ENCODE peak calls at places on chromosome 19, in ten cellular contexts. One of them, this sample, is unnamed. For H3K36me3, the result is how much of the 10 kb centered on the place peaks cover.

GRCh38 chr19:1618157-1619093 is 13.2 kb upstream of the UQCR11 start:
- DNase-seq in left ventricle myocardium inferior: no peak
- DNase-seq in heart left ventricle: no peak
- DNase-seq in thoracic aorta: no peak
- DNase-seq in neural progenitor cell: peak
- DNase-seq in PC-9: no peak
- DNase-seq in kidney epithelial cell: no peak
- DNase-seq in esophagus squamous epithelium: no peak
- DNase-seq in left lung: peak
- DNase-seq in suprapubic skin: no peak
- DNase-seq in this sample: peak

GRCh38 chr19:11268783-11269267 is 6.5 kb upstream of the DOCK6 start:
- DNase-seq in esophagus squamous epithelium: no peak
- DNase-seq in suprapubic skin: no peak
- DNase-seq in PC-9: no peak
- DNase-seq in heart left ventricle: peak
- DNase-seq in neural progenitor cell: no peak
- DNase-seq in thoracic aorta: no peak
- DNase-seq in left ventricle myocardium inferior: peak
- DNase-seq in left lung: no peak
- DNase-seq in kidney epithelial cell: no peak
- DNase-seq in this sample: peak

GRCh38 chr19:33519416-33519815 is 2.2 kb downstream of the PEPD start:
- DNase-seq in heart left ventricle: no peak
- DNase-seq in neural progenitor cell: no peak
- DNase-seq in left ventricle myocardium inferior: no peak
- DNase-seq in suprapubic skin: no peak
- DNase-seq in PC-9: no peak
- DNase-seq in left lung: no peak
- DNase-seq in kidney epithelial cell: no peak
- DNase-seq in esophagus squamous epithelium: no peak
- DNase-seq in thoracic aorta: no peak
- DNase-seq in this sample: no peak

GRCh38 chr19:38684078-38684861 is 36.8 kb downstream of the ACTN4 start:
- DNase-seq in suprapubic skin: no peak
- DNase-seq in neural progenitor cell: no peak
- DNase-seq in left ventricle myocardium inferior: peak
- DNase-seq in heart left ventricle: no peak
- DNase-seq in PC-9: peak
- DNase-seq in kidney epithelial cell: no peak
- DNase-seq in left lung: no peak
- DNase-seq in esophagus squamous epithelium: no peak
- DNase-seq in thoracic aorta: peak
- DNase-seq in this sample: peak

GRCh38 chr19:12052057-12052570 is 647 bp downstream of the ZNF878 start:
- DNase-seq in neural progenitor cell: no peak
- DNase-seq in kidney epithelial cell: no peak
- DNase-seq in PC-9: no peak
- DNase-seq in left ventricle myocardium inferior: no peak
- DNase-seq in thoracic aorta: no peak
- DNase-seq in left lung: no peak
- DNase-seq in heart left ventricle: no peak
- DNase-seq in esophagus squamous epithelium: no peak
- DNase-seq in suprapubic skin: no peak
- DNase-seq in this sample: peak

GRCh38 chr19:38676023-38676877 is 28.8 kb downstream of the ACTN4 start:
- DNase-seq in PC-9: no peak
- DNase-seq in left lung: no peak
- DNase-seq in kidney epithelial cell: no peak
- DNase-seq in heart left ventricle: no peak
- DNase-seq in left ventricle myocardium inferior: no peak
- DNase-seq in thoracic aorta: no peak
- DNase-seq in suprapubic skin: no peak
- DNase-seq in neural progenitor cell: no peak
- DNase-seq in esophagus squamous epithelium: no peak
- DNase-seq in this sample: peak

GRCh38 chr19:55044286-55044685 is 6.2 kb upstream of the GP6 start:
- DNase-seq in left ventricle myocardium inferior: no peak
- DNase-seq in heart left ventricle: no peak
- DNase-seq in left lung: no peak
- DNase-seq in suprapubic skin: peak
- DNase-seq in kidney epithelial cell: no peak
- DNase-seq in thoracic aorta: no peak
- DNase-seq in PC-9: no peak
- DNase-seq in esophagus squamous epithelium: no peak
- DNase-seq in neural progenitor cell: no peak
- DNase-seq in this sample: no peak

GRCh38 chr19:30224689-30225606 is 147.2 kb upstream of the ZNF536 start:
- DNase-seq in esophagus squamous epithelium: no peak
- DNase-seq in kidney epithelial cell: no peak
- DNase-seq in neural progenitor cell: peak
- DNase-seq in heart left ventricle: no peak
- DNase-seq in suprapubic skin: no peak
- DNase-seq in left lung: no peak
- DNase-seq in PC-9: no peak
- DNase-seq in left ventricle myocardium inferior: no peak
- DNase-seq in thoracic aorta: no peak
- DNase-seq in this sample: no peak

GRCh38 chr19:33063356-33064116 is 1.2 kb downstream of the RHPN2 start:
- DNase-seq in thoracic aorta: no peak
- DNase-seq in suprapubic skin: no peak
- DNase-seq in esophagus squamous epithelium: no peak
- DNase-seq in kidney epithelial cell: no peak
- DNase-seq in left lung: no peak
- DNase-seq in heart left ventricle: peak
- DNase-seq in neural progenitor cell: peak
- DNase-seq in PC-9: no peak
- DNase-seq in left ventricle myocardium inferior: no peak
- DNase-seq in this sample: no peak

GRCh38 chr19:13010038-13010991 is 15.0 kb downstream of the NFIX start:
- DNase-seq in kidney epithelial cell: no peak
- DNase-seq in esophagus squamous epithelium: no peak
- DNase-seq in left ventricle myocardium inferior: peak
- DNase-seq in left lung: peak
- DNase-seq in heart left ventricle: peak
- DNase-seq in thoracic aorta: no peak
- DNase-seq in suprapubic skin: no peak
- DNase-seq in neural progenitor cell: no peak
- DNase-seq in PC-9: no peak
- DNase-seq in this sample: no peak

GRCh38 chr19:36225219-36225892 is 10.4 kb downstream of the ZNF146 start:
- DNase-seq in heart left ventricle: no peak
- DNase-seq in thoracic aorta: no peak
- DNase-seq in suprapubic skin: no peak
- DNase-seq in esophagus squamous epithelium: no peak
- DNase-seq in left ventricle myocardium inferior: no peak
- DNase-seq in kidney epithelial cell: no peak
- DNase-seq in neural progenitor cell: no peak
- DNase-seq in left lung: no peak
- DNase-seq in PC-9: no peak
- DNase-seq in this sample: peak

GRCh38 chr19:12611361-12611699 is 610 bp downstream of the ZNF791 start:
- DNase-seq in esophagus squamous epithelium: peak
- DNase-seq in left ventricle myocardium inferior: peak
- DNase-seq in kidney epithelial cell: no peak
- DNase-seq in neural progenitor cell: peak
- DNase-seq in left lung: no peak
- DNase-seq in heart left ventricle: peak
- DNase-seq in suprapubic skin: peak
- DNase-seq in PC-9: peak
- DNase-seq in thoracic aorta: peak
- DNase-seq in this sample: peak

GRCh38 chr19:1794424-1795185 is 17.5 kb downstream of the ATP8B3 start:
- DNase-seq in esophagus squamous epithelium: no peak
- DNase-seq in PC-9: no peak
- DNase-seq in suprapubic skin: no peak
- DNase-seq in kidney epithelial cell: no peak
- DNase-seq in heart left ventricle: no peak
- DNase-seq in thoracic aorta: no peak
- DNase-seq in left lung: peak
- DNase-seq in left ventricle myocardium inferior: no peak
- DNase-seq in neural progenitor cell: no peak
- DNase-seq in this sample: no peak

GRCh38 chr19:28603453-28603852 is 609.5 kb downstream of the UQCRFS1 start:
- DNase-seq in heart left ventricle: no peak
- DNase-seq in left ventricle myocardium inferior: no peak
- DNase-seq in suprapubic skin: no peak
- DNase-seq in esophagus squamous epithelium: no peak
- DNase-seq in left lung: no peak
- DNase-seq in neural progenitor cell: no peak
- DNase-seq in PC-9: no peak
- DNase-seq in kidney epithelial cell: no peak
- DNase-seq in thoracic aorta: no peak
- DNase-seq in this sample: no peak

GRCh38 chr19:39946532-39946931 is 12.1 kb upstream of the FCGBP start:
- DNase-seq in esophagus squamous epithelium: no peak
- DNase-seq in thoracic aorta: no peak
- DNase-seq in PC-9: peak
- DNase-seq in heart left ventricle: no peak
- DNase-seq in suprapubic skin: no peak
- DNase-seq in kidney epithelial cell: peak
- DNase-seq in neural progenitor cell: no peak
- DNase-seq in left ventricle myocardium inferior: no peak
- DNase-seq in left lung: no peak
- DNase-seq in this sample: peak

GRCh38 chr19:48731452-48731851 is 9.0 kb downstream of the RASIP1 start:
- DNase-seq in heart left ventricle: no peak
- DNase-seq in PC-9: no peak
- DNase-seq in thoracic aorta: no peak
- DNase-seq in left lung: no peak
- DNase-seq in neural progenitor cell: no peak
- DNase-seq in kidney epithelial cell: no peak
- DNase-seq in left ventricle myocardium inferior: no peak
- DNase-seq in suprapubic skin: no peak
- DNase-seq in esophagus squamous epithelium: no peak
- DNase-seq in this sample: no peak

GRCh38 chr19:1408300-1409203 is 1.2 kb downstream of the DAZAP1 start:
- DNase-seq in kidney epithelial cell: no peak
- DNase-seq in esophagus squamous epithelium: no peak
- DNase-seq in neural progenitor cell: peak
- DNase-seq in suprapubic skin: no peak
- DNase-seq in left ventricle myocardium inferior: peak
- DNase-seq in left lung: peak
- DNase-seq in thoracic aorta: no peak
- DNase-seq in heart left ventricle: peak
- DNase-seq in PC-9: no peak
- DNase-seq in this sample: no peak

GRCh38 chr19:36460046-36460445 is 29.3 kb downstream of the ZNF566 start:
- DNase-seq in thoracic aorta: no peak
- DNase-seq in esophagus squamous epithelium: no peak
- DNase-seq in kidney epithelial cell: no peak
- DNase-seq in heart left ventricle: no peak
- DNase-seq in left lung: no peak
- DNase-seq in suprapubic skin: no peak
- DNase-seq in left ventricle myocardium inferior: no peak
- DNase-seq in neural progenitor cell: no peak
- DNase-seq in PC-9: no peak
- DNase-seq in this sample: no peak

GRCh38 chr19:7541828-7542443 is 6.4 kb downstream of the PNPLA6 start:
- DNase-seq in suprapubic skin: no peak
- DNase-seq in left lung: no peak
- DNase-seq in heart left ventricle: no peak
- DNase-seq in thoracic aorta: no peak
- DNase-seq in kidney epithelial cell: no peak
- DNase-seq in left ventricle myocardium inferior: no peak
- DNase-seq in esophagus squamous epithelium: no peak
- DNase-seq in PC-9: no peak
- DNase-seq in neural progenitor cell: no peak
- DNase-seq in this sample: no peak
- TF ChIP-seq CTCF in suprapubic skin: no peak
- TF ChIP-seq CTCF in left lung: no peak
- TF ChIP-seq CTCF in heart left ventricle: no peak
- TF ChIP-seq CTCF in thoracic aorta: no peak
- TF ChIP-seq CTCF in kidney epithelial cell: no peak
- TF ChIP-seq CTCF in left ventricle myocardium inferior: no peak
- TF ChIP-seq CTCF in esophagus squamous epithelium: no peak
- TF ChIP-seq CTCF in PC-9: no peak
- TF ChIP-seq CTCF in neural progenitor cell: no peak
- TF ChIP-seq CTCF in this sample: no peak

GRCh38 chr19:49856574-49857021 is 5.6 kb downstream of the PTOV1 start:
- DNase-seq in suprapubic skin: no peak
- DNase-seq in PC-9: no peak
- DNase-seq in kidney epithelial cell: no peak
- DNase-seq in esophagus squamous epithelium: no peak
- DNase-seq in left ventricle myocardium inferior: no peak
- DNase-seq in heart left ventricle: no peak
- DNase-seq in thoracic aorta: no peak
- DNase-seq in neural progenitor cell: no peak
- DNase-seq in left lung: peak
- DNase-seq in this sample: no peak
- H3K36me3 ChIP-seq in suprapubic skin: half or more
- H3K36me3 ChIP-seq in PC-9: under half
- H3K36me3 ChIP-seq in kidney epithelial cell: under half
- H3K36me3 ChIP-seq in esophagus squamous epithelium: under half
- H3K36me3 ChIP-seq in left ventricle myocardium inferior: half or more
- H3K36me3 ChIP-seq in heart left ventricle: half or more
- H3K36me3 ChIP-seq in thoracic aorta: half or more
- H3K36me3 ChIP-seq in neural progenitor cell: under half
- H3K36me3 ChIP-seq in left lung: under half
- H3K36me3 ChIP-seq in this sample: under half

DNA sequence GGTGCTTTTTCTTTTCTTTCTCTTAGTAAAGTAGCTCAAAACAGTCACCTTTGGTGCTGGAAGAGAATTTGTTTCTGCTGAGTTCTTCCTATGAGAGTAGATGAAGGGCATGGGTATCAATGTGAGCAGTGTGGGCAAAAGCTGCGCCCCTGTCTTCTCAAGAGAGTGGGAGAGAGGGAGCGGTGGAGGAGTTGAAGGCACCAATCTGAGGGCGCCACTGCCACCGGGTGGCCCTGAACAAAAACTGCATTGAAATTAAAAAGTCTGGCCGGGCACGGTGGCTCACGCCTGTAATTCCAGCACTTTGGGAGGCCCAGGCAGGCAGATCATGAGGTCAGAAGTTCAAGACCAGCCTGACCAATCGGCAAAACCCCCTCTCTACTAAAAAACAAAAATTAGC is 28.7 kb upstream of the EPHX3 start:
- DNase-seq in heart left ventricle: no peak
- DNase-seq in left lung: peak
- DNase-seq in neural progenitor cell: peak
- DNase-seq in esophagus squamous epithelium: no peak
- DNase-seq in PC-9: no peak
- DNase-seq in thoracic aorta: no peak
- DNase-seq in left ventricle myocardium inferior: no peak
- DNase-seq in kidney epithelial cell: no peak
- DNase-seq in suprapubic skin: no peak
- DNase-seq in this sample: no peak
- TF ChIP-seq CTCF in heart left ventricle: peak
- TF ChIP-seq CTCF in left lung: no peak
- TF ChIP-seq CTCF in neural progenitor cell: peak
- TF ChIP-seq CTCF in esophagus squamous epithelium: no peak
- TF ChIP-seq CTCF in PC-9: peak
- TF ChIP-seq CTCF in thoracic aorta: peak
- TF ChIP-seq CTCF in left ventricle myocardium inferior: peak
- TF ChIP-seq CTCF in kidney epithelial cell: peak
- TF ChIP-seq CTCF in suprapubic skin: peak
- TF ChIP-seq CTCF in this sample: peak

DNA sequence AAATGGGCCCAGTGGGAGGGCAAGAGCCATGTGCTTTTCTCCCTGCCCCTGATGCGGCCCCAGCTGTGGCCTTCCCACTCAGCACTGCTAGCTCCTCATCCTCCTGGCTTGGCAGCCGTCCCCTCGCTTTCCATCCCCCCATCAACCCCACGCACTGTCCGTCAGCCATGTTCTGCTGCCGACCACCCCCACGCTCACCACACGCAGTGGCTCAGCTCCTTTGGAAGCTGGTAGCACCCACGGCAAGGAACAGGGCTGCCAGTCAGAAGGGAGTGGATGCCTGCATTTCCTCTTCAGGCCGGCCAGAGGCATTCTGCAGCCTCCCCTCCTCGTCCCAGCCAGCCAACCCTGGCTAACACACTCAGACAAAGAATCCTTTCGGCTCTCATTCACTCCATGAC is 6.3 kb downstream of the CALM3 start:
- DNase-seq in left lung: no peak
- DNase-seq in esophagus squamous epithelium: no peak
- DNase-seq in left ventricle myocardium inferior: no peak
- DNase-seq in heart left ventricle: no peak
- DNase-seq in PC-9: no peak
- DNase-seq in kidney epithelial cell: no peak
- DNase-seq in thoracic aorta: no peak
- DNase-seq in suprapubic skin: peak
- DNase-seq in neural progenitor cell: no peak
- DNase-seq in this sample: no peak
- H3K36me3 ChIP-seq in left lung: under half
- H3K36me3 ChIP-seq in esophagus squamous epithelium: under half
- H3K36me3 ChIP-seq in left ventricle myocardium inferior: under half
- H3K36me3 ChIP-seq in heart left ventricle: half or more
- H3K36me3 ChIP-seq in PC-9: under half
- H3K36me3 ChIP-seq in kidney epithelial cell: under half
- H3K36me3 ChIP-seq in thoracic aorta: under half
- H3K36me3 ChIP-seq in suprapubic skin: half or more
- H3K36me3 ChIP-seq in neural progenitor cell: under half
- H3K36me3 ChIP-seq in this sample: under half